ENCODE peak calls at places on chromosomes 7 and 10, in ten cellular contexts. K, A, J, O, I, B, P, Y, Z and Q are unnamed samples.

GRCh38 chr10:104232613-104233102 is 494 bp upstream of the CFAP43 start:
- DNase-seq in K (no peak), A (no peak), J (peak; percentile 47), O (no peak), I (peak; percentile 37), B (no peak), P (no peak), Y (no peak), Z (no peak), Q (no peak)

GRCh38 chr10:61899045-61899444 is 2.5 kb upstream of the ARID5B start:
- DNase-seq in K (no peak), A (no peak), J (no peak), O (no peak), I (no peak), B (peak; percentile 60), P (no peak), Y (peak; percentile 78), Z (no peak), Q (no peak)

GRCh38 chr7:66859794-66860645 is 61.0 kb upstream of the TMEM248 start:
- DNase-seq in K (no peak), A (no peak), J (no peak), O (no peak), I (no peak), B (no peak), P (no peak), Y (peak; percentile 12), Z (no peak), Q (no peak)

GRCh38 chr10:121674885-121675284 is 76.6 kb upstream of the FGFR2 start:
- DNase-seq in K (no peak), A (no peak), J (no peak), O (no peak), I (no peak), B (no peak), P (no peak), Y (no peak), Z (no peak), Q (no peak)

GRCh38 chr10:131667561-131667960 is 233.2 kb upstream of the PPP2R2D start:
- DNase-seq in K (no peak), A (no peak), J (no peak), O (no peak), I (no peak), B (no peak), P (no peak), Y (no peak), Z (no peak), Q (no peak)

GRCh38 chr10:124918906-124919305 is 23.0 kb upstream of the ZRANB1 start:
- DNase-seq in K (no peak), A (no peak), J (no peak), O (no peak), I (no peak), B (no peak), P (no peak), Y (no peak), Z (no peak), Q (no peak)

GRCh38 chr10:84214046-84214572 is 11.2 kb downstream of the LRIT2 start:
- DNase-seq in K (no peak), A (no peak), J (no peak), O (no peak), I (no peak), B (no peak), P (no peak), Y (no peak), Z (no peak), Q (no peak)

GRCh38 chr7:45223728-45224630 is 66.4 kb downstream of the RAMP3 start:
- DNase-seq in K (no peak), A (no peak), J (no peak), O (no peak), I (peak; percentile 42), B (no peak), P (no peak), Y (no peak), Z (no peak), Q (no peak)

GRCh38 chr7:47304727-47305719 is 276.9 kb downstream of the TNS3 start:
- DNase-seq in K (no peak), A (no peak), J (no peak), O (no peak), I (no peak), B (no peak), P (peak; percentile 35), Y (no peak), Z (no peak), Q (no peak)

GRCh38 chr7:47302560-47302959 is 279.4 kb downstream of the TNS3 start:
- DNase-seq in K (no peak), A (no peak), J (no peak), O (no peak), I (no peak), B (no peak), P (no peak), Y (no peak), Z (no peak), Q (no peak)

GRCh38 chr7:47301657-47302295 is 280.1 kb downstream of the TNS3 start:
- DNase-seq in K (no peak), A (no peak), J (no peak), O (no peak), I (no peak), B (no peak), P (no peak), Y (no peak), Z (no peak), Q (no peak)

GRCh38 chr7:47303695-47304453 is 278.0 kb downstream of the TNS3 start:
- DNase-seq in K (no peak), A (no peak), J (no peak), O (no peak), I (no peak), B (no peak), P (no peak), Y (no peak), Z (no peak), Q (no peak)

DNA sequence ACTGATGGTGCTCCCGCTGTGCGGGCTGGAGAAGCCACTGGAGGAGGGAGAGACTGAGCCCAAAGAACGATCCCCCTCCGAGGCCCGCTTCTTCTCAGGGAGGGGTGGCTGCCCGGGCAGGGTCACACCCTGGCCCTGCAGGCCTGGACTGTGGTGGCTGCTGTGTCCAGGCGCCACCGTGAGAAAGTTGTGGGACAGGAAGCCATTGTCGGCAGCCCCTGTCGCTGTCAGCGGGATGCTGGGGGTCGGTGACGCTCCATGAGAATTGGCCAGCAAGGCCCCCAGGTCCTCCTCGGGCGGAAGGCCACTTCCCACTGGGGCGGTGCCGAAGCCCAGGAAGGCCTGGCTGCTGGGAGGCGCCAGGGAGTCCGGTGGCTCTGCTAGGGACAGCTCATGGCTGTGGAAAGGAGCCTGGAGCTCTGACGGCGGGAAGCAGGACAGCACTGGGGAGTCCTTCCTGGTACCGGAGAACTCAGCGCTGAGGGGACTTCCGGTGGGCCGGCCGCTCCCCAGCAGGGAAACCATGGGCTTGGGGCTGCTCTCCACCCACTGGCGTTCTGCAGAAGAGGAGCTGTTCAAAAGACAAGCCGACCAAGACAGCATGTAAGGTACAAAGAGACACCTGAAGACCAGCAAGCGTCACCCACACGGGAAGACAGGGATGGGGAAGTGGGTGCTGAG is 278.8 kb downstream of the TNS3 start:
- DNase-seq in K (no peak), A (no peak), J (no peak), O (no peak), I (no peak), B (no peak), P (no peak), Y (no peak), Z (no peak), Q (no peak)
- TF ChIP-seq CTCF in K (no peak), A (no peak), J (no peak), O (no peak), I (no peak), B (no peak), P (no peak), Y (no peak), Z (no peak), Q (no peak)

DNA sequence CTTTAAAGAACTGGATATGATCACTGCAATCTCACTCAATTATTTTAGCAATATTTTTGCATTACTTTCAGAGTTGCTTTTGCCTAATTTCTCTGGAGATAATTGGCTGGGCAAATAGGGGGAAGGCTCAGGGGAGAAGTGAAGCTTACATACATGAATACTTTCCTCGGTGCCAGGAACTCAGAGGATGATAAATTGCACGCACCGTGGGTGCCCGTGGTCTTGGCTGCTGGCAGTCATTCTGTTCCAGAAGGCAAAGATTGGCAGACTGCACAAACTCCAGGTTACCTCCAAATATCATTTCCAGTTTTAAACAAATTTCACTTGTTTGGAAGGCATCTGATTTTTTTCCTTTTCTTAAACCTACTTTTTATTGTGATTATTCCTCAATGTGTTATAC is 197.8 kb upstream of the TMEM72 start:
- DNase-seq in K (no peak), A (no peak), J (no peak), O (no peak), I (no peak), B (no peak), P (no peak), Y (no peak), Z (no peak), Q (no peak)
- H3K4me1 ChIP-seq in K (no peaks in the 10 kb centered on the region), A (no peaks in the 10 kb centered on the region), J (no peaks in the 10 kb centered on the region), O (no peaks in the 10 kb centered on the region), I (no peaks in the 10 kb centered on the region), B (no peaks in the 10 kb centered on the region), P (no peaks in the 10 kb centered on the region), Y (no peaks in the 10 kb centered on the region), Z (no peaks in the 10 kb centered on the region), Q (no peaks in the 10 kb centered on the region)

GRCh38 chr10:86755740-86756510 is 494 bp upstream of the BMPR1A start:
- DNase-seq in K (peak; percentile 88), A (peak; percentile 82), J (peak; percentile 94), O (peak; percentile 59), I (peak; percentile 90), B (peak; percentile 87), P (peak; percentile 86), Y (peak; percentile 86), Z (peak; percentile 81), Q (peak; percentile 88)

GRCh38 chr10:86758231-86759072 is 2.0 kb downstream of the BMPR1A start:
- DNase-seq in K (no peak), A (no peak), J (no peak), O (no peak), I (no peak), B (peak; percentile 40), P (no peak), Y (peak; percentile 48), Z (no peak), Q (no peak)

GRCh38 chr10:86757110-86757790 is 831 bp downstream of the BMPR1A start:
- DNase-seq in K (peak; percentile 60), A (peak; percentile 26), J (peak; percentile 53), O (peak; percentile 29), I (peak; percentile 75), B (peak; percentile 71), P (peak; percentile 39), Y (peak; percentile 66), Z (peak; percentile 59), Q (peak; percentile 48)

GRCh38 chr10:86756511-86757109 is at the start of gene BMPR1A:
- DNase-seq in K (no peak), A (no peak), J (no peak), O (no peak), I (peak; percentile 93), B (peak; percentile 96), P (peak; percentile 92), Y (no peak), Z (no peak), Q (peak; percentile 92)

DNA sequence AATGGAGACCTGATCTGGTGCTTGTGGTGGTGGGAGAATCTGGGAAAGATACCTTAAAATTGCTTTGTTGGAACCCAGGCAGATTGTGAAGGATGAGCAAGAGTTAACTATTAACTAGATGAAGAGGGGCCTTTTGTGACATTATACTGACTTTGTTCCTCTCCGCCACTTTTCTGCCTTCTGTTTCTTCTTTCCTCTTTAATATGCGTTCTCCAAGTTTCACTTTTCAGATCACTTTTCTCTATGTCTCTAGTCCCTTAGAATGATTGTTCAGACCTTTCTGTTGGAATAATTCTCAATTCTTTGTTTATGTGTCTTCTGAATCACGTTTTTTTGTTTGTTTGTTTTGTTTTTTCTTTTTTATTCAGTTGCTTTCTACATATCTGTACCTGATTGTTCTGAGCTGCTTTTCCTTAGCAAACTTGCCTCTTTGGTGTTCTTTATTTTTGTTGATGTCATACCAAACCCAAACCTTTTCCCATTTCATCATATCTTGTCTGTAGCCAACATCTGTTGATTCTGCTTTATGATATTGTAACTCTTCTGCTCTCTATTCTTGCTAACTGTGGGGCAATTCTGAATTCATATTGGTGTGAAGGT is 2.8 kb downstream of the BMPR1A start:
- DNase-seq in K (no peak), A (no peak), J (no peak), O (no peak), I (no peak), B (peak; percentile 15), P (no peak), Y (no peak), Z (no peak), Q (no peak)
- H3K4me3 ChIP-seq in K (peak overlapping the region; percentile 88), A (no peak overlapping the region), J (no peak overlapping the region), O (no peak overlapping the region), I (no peak overlapping the region), B (peak overlapping the region; percentile 98), P (no peak overlapping the region), Y (peak overlapping the region; percentile 69), Z (peak overlapping the region; percentile 79), Q (no peak overlapping the region)

DNA sequence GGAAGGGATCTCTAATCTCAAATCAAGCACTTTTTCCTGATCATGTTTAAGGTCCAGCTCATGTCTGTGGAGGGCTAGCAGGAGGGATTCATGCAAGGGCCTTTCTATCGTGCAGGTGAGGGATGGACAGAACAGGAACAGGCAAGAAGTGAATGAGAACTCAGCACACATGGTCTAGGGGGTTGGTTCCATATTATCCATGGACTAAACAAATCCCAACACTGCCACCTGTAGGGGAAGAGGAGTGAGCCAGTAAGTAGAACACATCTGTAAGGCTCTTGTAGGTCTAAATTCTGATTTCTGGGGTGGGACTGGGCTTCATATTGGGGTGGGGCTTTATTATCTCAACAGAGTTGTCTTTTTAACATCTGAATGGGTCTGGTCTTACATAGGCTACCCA is 138.0 kb upstream of the TARP start:
- DNase-seq in K (no peak), A (no peak), J (no peak), O (peak; percentile 21), I (no peak), B (peak; percentile 13), P (no peak), Y (peak; percentile 3), Z (no peak), Q (peak; percentile 26)
- TF ChIP-seq CTCF in K (no peak), A (peak; percentile 56), J (no peak), O (peak; percentile 49), I (no peak), B (peak; percentile 24), P (no peak), Y (no peak), Z (no peak), Q (peak; percentile 18)